ENCODE peak calls at places on chromosomes 7 and 10, in ten cellular contexts. One of them, this sample, is unnamed.

GRCh38 chr10:99382181-99382580 is 48.2 kb downstream of the GOT1 start:
- DNase-seq in right lobe of liver: no peak
- DNase-seq in lower lobe of right lung: no peak
- DNase-seq in heart left ventricle: no peak
- DNase-seq in sigmoid colon: no peak
- DNase-seq in HepG2: no peak
- DNase-seq in cardiac muscle cell: no peak
- DNase-seq in transverse colon: no peak
- DNase-seq in right atrium auricular region: no peak
- DNase-seq in left lung: no peak
- DNase-seq in this sample: no peak

GRCh38 chr7:103810112-103810744 is 179.2 kb downstream of the RELN start:
- DNase-seq in right lobe of liver: peak; percentile 22
- DNase-seq in right atrium auricular region: no peak
- DNase-seq in sigmoid colon: no peak
- DNase-seq in lower lobe of right lung: no peak
- DNase-seq in heart left ventricle: no peak
- DNase-seq in left lung: no peak
- DNase-seq in cardiac muscle cell: no peak
- DNase-seq in HepG2: peak; percentile 59
- DNase-seq in transverse colon: no peak
- DNase-seq in this sample: no peak

GRCh38 chr10:27506280-27506679 is 2.2 kb downstream of the RAB18 start:
- DNase-seq in right atrium auricular region: no peak
- DNase-seq in lower lobe of right lung: no peak
- DNase-seq in sigmoid colon: no peak
- DNase-seq in cardiac muscle cell: no peak
- DNase-seq in transverse colon: no peak
- DNase-seq in left lung: no peak
- DNase-seq in right lobe of liver: no peak
- DNase-seq in heart left ventricle: no peak
- DNase-seq in HepG2: no peak
- DNase-seq in this sample: no peak

GRCh38 chr10:44647877-44648542 is 263.1 kb upstream of the CXCL12 start:
- DNase-seq in lower lobe of right lung: no peak
- DNase-seq in transverse colon: no peak
- DNase-seq in cardiac muscle cell: no peak
- DNase-seq in right lobe of liver: no peak
- DNase-seq in right atrium auricular region: no peak
- DNase-seq in heart left ventricle: peak; percentile 55
- DNase-seq in sigmoid colon: no peak
- DNase-seq in HepG2: no peak
- DNase-seq in left lung: no peak
- DNase-seq in this sample: no peak

GRCh38 chr7:51229106-51229537 is 87.5 kb downstream of the COBL start:
- DNase-seq in HepG2: no peak
- DNase-seq in right lobe of liver: no peak
- DNase-seq in left lung: no peak
- DNase-seq in sigmoid colon: no peak
- DNase-seq in lower lobe of right lung: no peak
- DNase-seq in heart left ventricle: no peak
- DNase-seq in right atrium auricular region: no peak
- DNase-seq in transverse colon: no peak
- DNase-seq in cardiac muscle cell: no peak
- DNase-seq in this sample: no peak

GRCh38 chr7:42238709-42239395 is 1.8 kb upstream of the GLI3 start:
- DNase-seq in HepG2: no peak
- DNase-seq in right atrium auricular region: no peak
- DNase-seq in left lung: peak; percentile 37
- DNase-seq in transverse colon: peak; percentile 10
- DNase-seq in heart left ventricle: no peak
- DNase-seq in right lobe of liver: no peak
- DNase-seq in lower lobe of right lung: no peak
- DNase-seq in sigmoid colon: peak; percentile 85
- DNase-seq in cardiac muscle cell: no peak
- DNase-seq in this sample: peak; percentile 26

GRCh38 chr7:4085937-4086691 is 596.0 kb upstream of the FOXK1 start:
- DNase-seq in left lung: no peak
- DNase-seq in cardiac muscle cell: no peak
- DNase-seq in right lobe of liver: no peak
- DNase-seq in heart left ventricle: no peak
- DNase-seq in transverse colon: no peak
- DNase-seq in right atrium auricular region: no peak
- DNase-seq in HepG2: no peak
- DNase-seq in sigmoid colon: no peak
- DNase-seq in lower lobe of right lung: no peak
- DNase-seq in this sample: no peak

GRCh38 chr7:58316-58715 is 134.1 kb upstream of the FAM20C start:
- DNase-seq in HepG2: no peak
- DNase-seq in transverse colon: peak; percentile 1
- DNase-seq in sigmoid colon: no peak
- DNase-seq in left lung: no peak
- DNase-seq in cardiac muscle cell: no peak
- DNase-seq in heart left ventricle: no peak
- DNase-seq in lower lobe of right lung: peak; percentile 13
- DNase-seq in right lobe of liver: no peak
- DNase-seq in right atrium auricular region: no peak
- DNase-seq in this sample: no peak

GRCh38 chr7:23055582-23056178 is 41.8 kb upstream of the HYCC1 start:
- DNase-seq in right lobe of liver: no peak
- DNase-seq in left lung: no peak
- DNase-seq in sigmoid colon: no peak
- DNase-seq in heart left ventricle: no peak
- DNase-seq in cardiac muscle cell: peak; percentile 48
- DNase-seq in transverse colon: peak; percentile 47
- DNase-seq in HepG2: peak; percentile 52
- DNase-seq in right atrium auricular region: no peak
- DNase-seq in lower lobe of right lung: no peak
- DNase-seq in this sample: no peak

GRCh38 chr10:58435297-58435696 is 50.1 kb downstream of the TFAM start:
- DNase-seq in lower lobe of right lung: no peak
- DNase-seq in cardiac muscle cell: peak; percentile 21
- DNase-seq in right atrium auricular region: peak; percentile 86
- DNase-seq in left lung: peak; percentile 64
- DNase-seq in sigmoid colon: no peak
- DNase-seq in transverse colon: peak; percentile 23
- DNase-seq in HepG2: peak; percentile 44
- DNase-seq in heart left ventricle: peak; percentile 30
- DNase-seq in right lobe of liver: no peak
- DNase-seq in this sample: peak; percentile 53

GRCh38 chr10:108663551-108663950 is 1259.8 kb downstream of the XPNPEP1 start:
- DNase-seq in right lobe of liver: no peak
- DNase-seq in transverse colon: no peak
- DNase-seq in sigmoid colon: no peak
- DNase-seq in right atrium auricular region: no peak
- DNase-seq in lower lobe of right lung: no peak
- DNase-seq in left lung: no peak
- DNase-seq in cardiac muscle cell: no peak
- DNase-seq in HepG2: no peak
- DNase-seq in heart left ventricle: no peak
- DNase-seq in this sample: no peak

GRCh38 chr10:44564801-44565200 is 179.9 kb upstream of the CXCL12 start:
- DNase-seq in HepG2: no peak
- DNase-seq in lower lobe of right lung: no peak
- DNase-seq in sigmoid colon: no peak
- DNase-seq in heart left ventricle: no peak
- DNase-seq in right atrium auricular region: no peak
- DNase-seq in transverse colon: no peak
- DNase-seq in cardiac muscle cell: no peak
- DNase-seq in left lung: no peak
- DNase-seq in right lobe of liver: no peak
- DNase-seq in this sample: no peak

GRCh38 chr7:141362580-141363435 is 188.4 kb upstream of the AGK start:
- DNase-seq in lower lobe of right lung: no peak
- DNase-seq in right lobe of liver: no peak
- DNase-seq in heart left ventricle: peak; percentile 33
- DNase-seq in HepG2: no peak
- DNase-seq in sigmoid colon: no peak
- DNase-seq in left lung: no peak
- DNase-seq in right atrium auricular region: no peak
- DNase-seq in transverse colon: no peak
- DNase-seq in cardiac muscle cell: peak; percentile 18
- DNase-seq in this sample: no peak

GRCh38 chr7:29806131-29806792 is at the start of gene WIPF3:
- DNase-seq in left lung: no peak
- DNase-seq in sigmoid colon: no peak
- DNase-seq in transverse colon: peak; percentile 52
- DNase-seq in cardiac muscle cell: peak; percentile 70
- DNase-seq in right atrium auricular region: no peak
- DNase-seq in HepG2: no peak
- DNase-seq in lower lobe of right lung: peak; percentile 48
- DNase-seq in right lobe of liver: peak; percentile 60
- DNase-seq in heart left ventricle: peak; percentile 59
- DNase-seq in this sample: peak; percentile 66

GRCh38 chr7:134943785-134944400 is 42.4 kb upstream of the AGBL3 start:
- DNase-seq in cardiac muscle cell: peak; percentile 8
- DNase-seq in HepG2: peak; percentile 57
- DNase-seq in transverse colon: no peak
- DNase-seq in right atrium auricular region: no peak
- DNase-seq in heart left ventricle: no peak
- DNase-seq in left lung: no peak
- DNase-seq in sigmoid colon: no peak
- DNase-seq in lower lobe of right lung: no peak
- DNase-seq in right lobe of liver: no peak
- DNase-seq in this sample: no peak
- TF ChIP-seq CTCF in cardiac muscle cell: peak; percentile 27
- TF ChIP-seq CTCF in HepG2: peak; percentile 69
- TF ChIP-seq CTCF in transverse colon: no peak
- TF ChIP-seq CTCF in right atrium auricular region: no peak
- TF ChIP-seq CTCF in heart left ventricle: peak; percentile 45
- TF ChIP-seq CTCF in left lung: no peak
- TF ChIP-seq CTCF in sigmoid colon: no peak
- TF ChIP-seq CTCF in lower lobe of right lung: peak; percentile 30
- TF ChIP-seq CTCF in right lobe of liver: peak; percentile 34
- TF ChIP-seq CTCF in this sample: peak; percentile 32

DNA sequence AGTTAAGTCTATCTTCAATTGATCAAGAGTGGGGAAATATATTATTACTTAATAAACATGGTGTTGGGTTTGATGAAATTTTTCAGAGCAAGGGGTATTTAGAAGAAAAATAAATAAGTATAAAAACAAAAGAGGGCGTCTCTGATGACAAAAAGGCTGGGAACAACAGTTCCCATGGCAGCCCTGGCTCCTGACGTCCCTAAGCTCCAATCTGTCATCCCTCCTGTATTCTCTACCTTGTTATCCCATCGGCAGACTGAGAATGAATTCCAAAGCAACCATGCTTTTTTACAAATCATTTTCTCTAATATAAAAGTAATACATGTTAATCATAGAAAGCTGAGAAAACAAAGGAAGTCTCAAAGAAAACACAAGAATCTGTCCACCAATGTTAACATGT is 55.5 kb downstream of the SORBS1 start:
- DNase-seq in sigmoid colon: no peak
- DNase-seq in right atrium auricular region: no peak
- DNase-seq in heart left ventricle: no peak
- DNase-seq in left lung: no peak
- DNase-seq in right lobe of liver: no peak
- DNase-seq in transverse colon: no peak
- DNase-seq in cardiac muscle cell: no peak
- DNase-seq in lower lobe of right lung: no peak
- DNase-seq in HepG2: no peak
- DNase-seq in this sample: no peak
- H3K27ac ChIP-seq in sigmoid colon: peak overlapping the region; percentile 96
- H3K27ac ChIP-seq in right atrium auricular region: peak overlapping the region; percentile 82
- H3K27ac ChIP-seq in heart left ventricle: peak overlapping the region; percentile 89
- H3K27ac ChIP-seq in left lung: no peak overlapping the region
- H3K27ac ChIP-seq in right lobe of liver: peak overlapping the region; percentile 62
- H3K27ac ChIP-seq in transverse colon: peak overlapping the region; percentile 94
- H3K27ac ChIP-seq in cardiac muscle cell: no peak overlapping the region
- H3K27ac ChIP-seq in lower lobe of right lung: peak overlapping the region; percentile 32
- H3K27ac ChIP-seq in HepG2: no peak overlapping the region
- H3K27ac ChIP-seq in this sample: no peak overlapping the region

GRCh38 chr7:128831994-128832879 is 2.0 kb downstream of the FLNC start:
- DNase-seq in cardiac muscle cell: peak; percentile 90
- DNase-seq in heart left ventricle: peak; percentile 86
- DNase-seq in left lung: peak; percentile 35
- DNase-seq in lower lobe of right lung: no peak
- DNase-seq in transverse colon: no peak
- DNase-seq in right lobe of liver: no peak
- DNase-seq in right atrium auricular region: no peak
- DNase-seq in HepG2: no peak
- DNase-seq in sigmoid colon: peak; percentile 84
- DNase-seq in this sample: peak; percentile 80
- H3K4me1 ChIP-seq in cardiac muscle cell: peaks cover 37% of the 10 kb centered on the region
- H3K4me1 ChIP-seq in heart left ventricle: peaks cover 83% of the 10 kb centered on the region
- H3K4me1 ChIP-seq in left lung: peaks cover 12% of the 10 kb centered on the region
- H3K4me1 ChIP-seq in lower lobe of right lung: peaks cover 46% of the 10 kb centered on the region
- H3K4me1 ChIP-seq in transverse colon: peaks cover 12% of the 10 kb centered on the region
- H3K4me1 ChIP-seq in right lobe of liver: no peaks in the 10 kb centered on the region
- H3K4me1 ChIP-seq in right atrium auricular region: no peaks in the 10 kb centered on the region
- H3K4me1 ChIP-seq in HepG2: peaks cover 33% of the 10 kb centered on the region
- H3K4me1 ChIP-seq in sigmoid colon: peaks cover 2% of the 10 kb centered on the region
- H3K4me1 ChIP-seq in this sample: peaks cover 47% of the 10 kb centered on the region

DNA sequence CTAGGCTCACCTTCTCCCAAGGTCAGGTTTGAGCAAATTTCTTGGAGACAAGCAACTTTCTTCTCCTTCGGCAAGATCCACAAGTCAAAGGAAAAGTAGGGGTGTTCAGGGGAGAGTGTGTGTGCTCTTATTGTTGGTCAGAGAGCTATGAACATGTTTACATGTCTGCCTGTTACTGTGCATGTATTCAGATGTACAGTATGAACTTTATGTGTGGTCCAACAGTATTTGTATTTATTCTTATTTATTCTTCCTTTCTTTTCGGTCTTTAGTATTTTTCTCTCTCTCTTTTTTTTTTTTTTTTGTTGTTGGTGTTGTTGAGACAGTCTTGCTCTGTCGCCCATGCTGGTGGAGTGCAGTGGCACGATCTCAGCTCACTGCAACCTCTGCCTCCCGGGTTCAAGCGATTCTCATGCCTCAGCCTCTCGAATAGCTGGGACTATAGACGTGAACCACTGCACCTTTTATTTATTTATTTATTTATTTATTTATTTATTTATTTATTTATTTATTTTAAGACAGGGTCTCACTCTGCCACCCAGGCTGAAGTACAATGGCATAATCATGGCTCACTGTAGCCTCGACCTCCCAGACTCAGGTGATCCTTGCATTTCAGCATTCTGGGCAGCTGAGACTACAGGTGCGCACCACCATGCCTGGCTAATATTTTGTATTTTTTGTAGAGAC is 38.2 kb downstream of the PLAU start:
- DNase-seq in heart left ventricle: no peak
- DNase-seq in left lung: no peak
- DNase-seq in lower lobe of right lung: no peak
- DNase-seq in right lobe of liver: no peak
- DNase-seq in HepG2: no peak
- DNase-seq in cardiac muscle cell: no peak
- DNase-seq in sigmoid colon: peak; percentile 15
- DNase-seq in right atrium auricular region: no peak
- DNase-seq in transverse colon: no peak
- DNase-seq in this sample: no peak
- TF ChIP-seq CTCF in heart left ventricle: no peak
- TF ChIP-seq CTCF in left lung: no peak
- TF ChIP-seq CTCF in lower lobe of right lung: no peak
- TF ChIP-seq CTCF in right lobe of liver: no peak
- TF ChIP-seq CTCF in HepG2: no peak
- TF ChIP-seq CTCF in cardiac muscle cell: no peak
- TF ChIP-seq CTCF in sigmoid colon: no peak
- TF ChIP-seq CTCF in right atrium auricular region: no peak
- TF ChIP-seq CTCF in transverse colon: no peak
- TF ChIP-seq CTCF in this sample: no peak

GRCh38 chr7:132075573-132075972 is 500.7 kb downstream of the PLXNA4 start:
- DNase-seq in left lung: no peak
- DNase-seq in heart left ventricle: no peak
- DNase-seq in HepG2: no peak
- DNase-seq in right lobe of liver: no peak
- DNase-seq in cardiac muscle cell: no peak
- DNase-seq in sigmoid colon: no peak
- DNase-seq in right atrium auricular region: no peak
- DNase-seq in transverse colon: peak; percentile 20
- DNase-seq in lower lobe of right lung: no peak
- DNase-seq in this sample: no peak
- H3K27ac ChIP-seq in left lung: no peak overlapping the region
- H3K27ac ChIP-seq in heart left ventricle: no peak overlapping the region
- H3K27ac ChIP-seq in HepG2: no peak overlapping the region
- H3K27ac ChIP-seq in right lobe of liver: no peak overlapping the region
- H3K27ac ChIP-seq in cardiac muscle cell: no peak overlapping the region
- H3K27ac ChIP-seq in sigmoid colon: no peak overlapping the region
- H3K27ac ChIP-seq in right atrium auricular region: no peak overlapping the region
- H3K27ac ChIP-seq in transverse colon: no peak overlapping the region
- H3K27ac ChIP-seq in lower lobe of right lung: no peak overlapping the region
- H3K27ac ChIP-seq in this sample: no peak overlapping the region